ENCODE peak calls at places on chromosomes 6 and 20, in four cellular contexts. Y is transverse colon, F is H1, L is tibial nerve. U is an unnamed sample.

GRCh38 chr6:138464085-138464484 is 35.2 kb downstream of the NHSL1 start:
- DNase-seq in L (no peak), Y (no peak), F (no peak), U (peak)

GRCh38 chr20:45052698-45053440 is 48.1 kb downstream of the KCNS1 start:
- DNase-seq in L (no peak), F (no peak), Y (no peak), U (no peak)

GRCh38 chr20:10524034-10524476 is 89.0 kb downstream of the SLX4IP start:
- DNase-seq in Y (peak), F (peak), L (peak), U (peak)

GRCh38 chr6:99467509-99468106 is 42.5 kb upstream of the PNISR start:
- DNase-seq in Y (no peak), L (no peak), F (no peak), U (no peak)

GRCh38 chr6:96611342-96611964 is 48.5 kb downstream of the FHL5 start:
- DNase-seq in F (no peak), L (no peak), Y (no peak), U (no peak)

GRCh38 chr6:100267721-100268123 is 197.0 kb downstream of the SIM1 start:
- DNase-seq in L (no peak), Y (no peak), F (no peak), U (no peak)

GRCh38 chr6:144262470-144263369 is 22.4 kb upstream of the UTRN start:
- DNase-seq in Y (peak), F (no peak), L (no peak), U (no peak)

GRCh38 chr6:100774681-100775080 is 106.4 kb downstream of the ASCC3 start:
- DNase-seq in L (no peak), F (no peak), Y (no peak), U (no peak)

GRCh38 chr6:87897581-87898147 is 150.0 kb upstream of the SPACA1 start:
- DNase-seq in F (no peak), Y (no peak), L (no peak), U (no peak)

GRCh38 chr6:145878591-145879295 is 64.1 kb upstream of the FBXO30 start:
- DNase-seq in F (no peak), L (no peak), Y (no peak), U (no peak)

GRCh38 chr20:64245746-64246595 is 9.6 kb upstream of the PCMTD2 start:
- DNase-seq in L (no peak), F (no peak), Y (no peak), U (no peak)

GRCh38 chr20:1313236-1313964 is 15.5 kb downstream of the SDCBP2 start:
- DNase-seq in Y (peak), F (peak), L (peak), U (peak)

GRCh38 chr6:137637161-137637560 is 143.0 kb upstream of the OLIG3 start:
- DNase-seq in L (peak), Y (no peak), F (no peak), U (no peak)

GRCh38 chr6:148385379-148385778 is 42.7 kb downstream of the SASH1 start:
- DNase-seq in Y (no peak), F (no peak), L (no peak), U (no peak)

GRCh38 chr6:68639826-68640505 is 4.9 kb downstream of the ADGRB3 start:
- DNase-seq in F (peak), L (no peak), Y (no peak), U (no peak)

GRCh38 chr20:22924949-22925612 is 110.0 kb upstream of the SSTR4 start:
- DNase-seq in F (no peak), L (no peak), Y (no peak), U (peak)

GRCh38 chr6:21005816-21006553 is 471.7 kb downstream of the CDKAL1 start:
- DNase-seq in F (no peak), L (no peak), Y (no peak), U (no peak)

GRCh38 chr20:5696011-5696559 is 54.1 kb upstream of the SHLD1 start:
- DNase-seq in L (no peak), F (no peak), Y (no peak), U (no peak)

GRCh38 chr6:92888316-92888715 is 531.0 kb downstream of the EPHA7 start:
- DNase-seq in F (no peak), L (no peak), Y (no peak), U (no peak)

GRCh38 chr6:88165877-88166492 is at the start of gene CNR1:
- DNase-seq in Y (peak), F (peak), L (peak), U (peak)

GRCh38 chr6:30640481-30640880 is 6.5 kb upstream of the C6orf136 start:
- DNase-seq in F (no peak), Y (no peak), L (no peak), U (peak)

GRCh38 chr20:25226433-25227316 is 21.2 kb upstream of the PYGB start:
- DNase-seq in L (no peak), Y (no peak), F (no peak), U (peak)

GRCh38 chr20:45841407-45842129 is 8.0 kb downstream of the SNX21 start:
- DNase-seq in L (no peak), Y (no peak), F (no peak), U (no peak)

GRCh38 chr20:38748863-38749153 is 548 bp downstream of the ACTR5 start:
- DNase-seq in F (peak), L (no peak), Y (peak), U (no peak)

GRCh38 chr20:1467082-1467354 is 369 bp upstream of the NSFL1C start:
- DNase-seq in Y (no peak), F (no peak), L (no peak), U (no peak)

GRCh38 chr6:36514554-36515456 is 32.5 kb downstream of the STK38 start:
- DNase-seq in Y (peak), L (no peak), F (no peak), U (no peak)

GRCh38 chr6:127516676-127517273 is 2.4 kb downstream of the MTCL3 start:
- DNase-seq in Y (peak), L (peak), F (peak), U (no peak)

GRCh38 chr6:140561701-140562100 is 1187.3 kb upstream of the CITED2 start:
- DNase-seq in F (no peak), L (no peak), Y (no peak), U (no peak)

DNA sequence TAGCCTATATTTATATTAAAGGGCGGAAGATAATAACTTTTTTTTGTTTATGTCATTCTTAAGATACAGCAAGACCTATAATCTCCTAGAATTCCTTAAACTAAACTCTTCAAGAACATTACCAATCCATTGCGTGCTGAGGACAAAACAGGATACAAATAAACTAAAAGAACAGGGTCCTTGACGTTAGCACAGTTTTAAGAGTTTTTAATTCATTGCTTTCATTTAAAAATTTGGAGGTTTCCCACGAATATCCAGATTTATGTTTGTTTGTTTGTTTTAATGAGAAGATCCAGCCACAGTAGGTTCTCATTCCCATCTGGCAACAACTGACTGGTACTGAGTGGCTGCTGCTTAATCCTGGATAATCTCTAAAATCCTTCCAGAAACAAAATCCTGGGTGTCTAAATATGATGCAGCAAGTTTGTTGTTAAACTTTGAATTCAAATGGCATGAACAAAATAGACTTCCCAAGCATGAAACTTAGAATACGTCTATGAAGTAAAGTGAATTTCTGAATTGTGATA is 153.7 kb downstream of the HACE1 start:
- DNase-seq in L (no peak), Y (no peak), F (no peak), U (no peak)
- TF ChIP-seq EP300 in L (no peak), Y (no peak), F (no peak), U (no peak)

DNA sequence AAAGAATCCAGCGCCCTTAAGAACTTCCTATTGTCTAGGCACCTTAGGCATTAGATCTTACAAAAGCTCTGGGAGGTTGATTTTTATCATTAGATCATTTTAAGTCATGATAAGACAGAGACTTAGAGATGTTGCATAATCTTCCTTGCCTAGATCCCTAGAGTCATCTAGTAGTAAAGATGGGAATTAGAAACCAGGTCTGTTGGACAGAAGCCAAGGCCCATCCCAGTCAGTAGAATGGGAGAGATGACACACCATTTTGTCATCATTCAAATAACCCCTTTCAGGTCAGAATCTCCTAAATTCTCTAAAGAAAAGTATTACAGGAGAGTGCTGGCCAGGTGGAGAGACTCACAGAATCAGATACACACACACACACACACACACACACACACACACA is 579.1 kb downstream of the BMP2 start:
- DNase-seq in L (no peak), F (no peak), Y (no peak), U (no peak)
- H3K4me3 ChIP-seq in L (no peak), F (no peak), Y (no peak), U (no peak)

GRCh38 chr20:61853073-61854005 is 212.3 kb downstream of the TAF4 start:
- DNase-seq in Y (no peak), F (no peak), L (no peak), U (peak)

GRCh38 chr20:61850926-61851900 is 214.5 kb downstream of the TAF4 start:
- DNase-seq in L (no peak), F (no peak), Y (no peak), U (no peak)

GRCh38 chr20:61849822-61850221 is 215.9 kb downstream of the TAF4 start:
- DNase-seq in Y (no peak), L (no peak), F (no peak), U (no peak)

GRCh38 chr20:61850457-61850856 is 215.2 kb downstream of the TAF4 start:
- DNase-seq in F (no peak), L (no peak), Y (no peak), U (no peak)

GRCh38 chr20:61852268-61853072 is 213.2 kb downstream of the TAF4 start:
- DNase-seq in L (no peak), F (no peak), Y (no peak), U (no peak)
- TF ChIP-seq EP300 in L (no peak), F (no peak), Y (no peak), U (no peak)

GRCh38 chr20:35093245-35093884 is 758 bp upstream of the TRPC4AP start:
- DNase-seq in L (no peak), Y (no peak), F (no peak), U (no peak)
- H3K4me3 ChIP-seq in L (peak), Y (no peak), F (peak), U (no peak)

GRCh38 chr6:152982768-152983636 is at the start of gene FBXO5:
- DNase-seq in Y (peak), L (peak), F (peak), U (peak)
- TF ChIP-seq EP300 in Y (no peak), L (peak), F (no peak), U (peak)

GRCh38 chr6:108200631-108201030 is 34.8 kb downstream of the NR2E1 start:
- DNase-seq in F (no peak), L (no peak), Y (no peak), U (no peak)
- H3K4me3 ChIP-seq in F (no peak), L (no peak), Y (no peak), U (no peak)

GRCh38 chr6:33299237-33299944 is 649 bp upstream of the RGL2 start:
- DNase-seq in Y (peak), L (peak), F (peak), U (peak)
- TF ChIP-seq EP300 in Y (peak), L (peak), F (no peak), U (no peak)

DNA sequence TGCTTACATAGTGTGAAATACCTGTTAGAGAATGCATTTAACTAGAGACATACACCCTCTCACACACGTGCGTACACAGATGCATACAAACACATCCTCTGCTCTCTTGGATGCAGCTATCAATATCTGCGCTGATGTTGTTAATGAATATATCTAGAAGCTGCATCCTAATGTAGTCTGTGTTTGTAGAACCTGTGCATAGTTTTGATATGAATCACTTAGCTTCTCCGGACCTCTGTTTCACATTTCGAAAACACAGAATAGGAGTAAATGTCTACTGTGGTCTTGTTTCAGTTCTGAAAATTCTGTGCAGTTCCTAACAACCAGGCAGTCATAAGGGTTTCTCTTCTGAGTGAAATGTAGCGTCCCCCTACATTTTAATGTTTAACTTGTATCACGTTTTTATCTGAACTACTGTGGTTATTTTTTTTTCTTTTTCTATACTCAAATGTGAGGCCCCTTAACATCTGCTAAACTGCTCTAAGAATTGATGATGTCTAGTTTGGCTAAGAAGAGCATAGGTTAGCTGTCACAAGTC is 254.6 kb downstream of the TMEM242 start:
- DNase-seq in F (no peak), Y (no peak), L (no peak), U (no peak)
- H3K4me3 ChIP-seq in F (no peak), Y (no peak), L (no peak), U (no peak)

DNA sequence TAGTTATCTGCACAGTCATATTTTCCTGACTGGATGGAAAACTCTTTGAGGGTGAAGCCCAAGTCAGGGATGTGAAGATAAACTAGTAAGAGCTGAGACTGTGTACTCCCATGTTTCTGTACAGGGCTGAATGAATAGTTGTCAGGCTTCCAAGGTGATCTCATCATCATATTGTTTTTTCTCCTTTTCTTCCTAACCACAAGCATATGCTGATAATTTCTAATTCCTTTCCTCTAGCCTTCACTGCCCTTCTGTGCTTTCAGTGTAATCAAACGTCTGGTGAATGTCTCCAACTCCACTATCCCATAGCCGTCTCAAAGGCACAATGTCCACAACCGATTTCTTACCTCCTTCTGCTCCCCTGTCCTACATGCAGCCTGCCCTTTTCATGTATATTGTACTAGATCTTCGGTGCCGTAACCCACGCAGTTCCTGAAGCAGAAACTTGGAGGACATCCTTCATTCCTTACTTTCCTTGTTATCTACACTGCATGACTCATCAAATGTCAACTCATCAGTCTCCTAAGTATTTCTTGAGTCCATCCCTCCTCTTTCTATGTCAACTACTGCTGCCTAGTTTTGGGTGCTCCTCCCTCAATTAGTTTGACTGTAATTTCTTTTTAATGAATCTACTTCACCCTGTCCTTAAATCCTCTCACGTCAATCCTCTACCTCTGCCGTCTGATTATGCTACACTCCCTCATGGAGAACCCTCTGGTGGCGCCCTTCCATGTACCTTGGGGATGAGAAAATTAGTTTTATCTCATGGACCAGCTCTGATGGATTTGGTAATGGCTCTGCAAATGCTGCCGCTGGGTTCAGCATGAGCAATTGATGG is 21.9 kb downstream of the NCOA7 start:
- DNase-seq in Y (no peak), L (no peak), F (no peak), U (no peak)
- TF ChIP-seq EP300 in Y (no peak), L (no peak), F (no peak), U (no peak)

GRCh38 chr6:156822747-156823206 is 45.6 kb downstream of the ARID1B start:
- DNase-seq in Y (no peak), F (no peak), L (no peak), U (peak)
- H3K4me3 ChIP-seq in Y (no peak), F (no peak), L (no peak), U (no peak)

U was measured in upper lobe of left lung.